ENCODE peak calls at places on chromosome 11, in four cellular contexts. One of them, this sample, is unnamed.

GRCh38 chr11:77883775-77884174 is 62.8 kb downstream of the AAMDC start:
- DNase-seq in T-helper 9 cell: no peak
- DNase-seq in EH: peak; percentile 25
- DNase-seq in stimulated activated naive CD4-positive, alpha-beta T cell treated with Interleukin-2 at 50 U/mL for 16 hours: no peak
- DNase-seq in this sample: no peak

GRCh38 chr11:3994030-3994640 is 100.5 kb upstream of the RRM1 start:
- DNase-seq in T-helper 9 cell: no peak
- DNase-seq in EH: peak; percentile 37
- DNase-seq in stimulated activated naive CD4-positive, alpha-beta T cell treated with Interleukin-2 at 50 U/mL for 16 hours: no peak
- DNase-seq in this sample: peak; percentile 69

GRCh38 chr11:76236092-76237026 is 30.1 kb upstream of the WNT11 start:
- DNase-seq in T-helper 9 cell: peak; percentile 17
- DNase-seq in EH: peak; percentile 70
- DNase-seq in stimulated activated naive CD4-positive, alpha-beta T cell treated with Interleukin-2 at 50 U/mL for 16 hours: peak; percentile 41
- DNase-seq in this sample: peak; percentile 19

GRCh38 chr11:30917859-30918478 is 331.8 kb upstream of the MPPED2 start:
- DNase-seq in T-helper 9 cell: no peak
- DNase-seq in EH: peak; percentile 44
- DNase-seq in stimulated activated naive CD4-positive, alpha-beta T cell treated with Interleukin-2 at 50 U/mL for 16 hours: no peak
- DNase-seq in this sample: peak; percentile 43

GRCh38 chr11:130218501-130218900 is 58.9 kb downstream of the ST14 start:
- DNase-seq in T-helper 9 cell: no peak
- DNase-seq in EH: no peak
- DNase-seq in stimulated activated naive CD4-positive, alpha-beta T cell treated with Interleukin-2 at 50 U/mL for 16 hours: no peak
- DNase-seq in this sample: no peak

GRCh38 chr11:13480198-13480597 is 15.6 kb downstream of the PTH start:
- DNase-seq in T-helper 9 cell: no peak
- DNase-seq in EH: no peak
- DNase-seq in stimulated activated naive CD4-positive, alpha-beta T cell treated with Interleukin-2 at 50 U/mL for 16 hours: no peak
- DNase-seq in this sample: no peak

GRCh38 chr11:116558504-116559252 is 214.1 kb downstream of the BUD13 start:
- DNase-seq in T-helper 9 cell: no peak
- DNase-seq in EH: peak; percentile 79
- DNase-seq in stimulated activated naive CD4-positive, alpha-beta T cell treated with Interleukin-2 at 50 U/mL for 16 hours: no peak
- DNase-seq in this sample: no peak

GRCh38 chr11:105000167-105000566 is 22.8 kb downstream of the CASP5 start:
- DNase-seq in T-helper 9 cell: no peak
- DNase-seq in EH: peak; percentile 29
- DNase-seq in stimulated activated naive CD4-positive, alpha-beta T cell treated with Interleukin-2 at 50 U/mL for 16 hours: no peak
- DNase-seq in this sample: no peak

GRCh38 chr11:74070713-74071506 is 62.0 kb upstream of the UCP3 start:
- DNase-seq in T-helper 9 cell: no peak
- DNase-seq in EH: peak; percentile 67
- DNase-seq in stimulated activated naive CD4-positive, alpha-beta T cell treated with Interleukin-2 at 50 U/mL for 16 hours: no peak
- DNase-seq in this sample: peak; percentile 23

GRCh38 chr11:102791271-102792036 is 6.5 kb downstream of the MMP1 start:
- DNase-seq in T-helper 9 cell: no peak
- DNase-seq in EH: peak; percentile 18
- DNase-seq in stimulated activated naive CD4-positive, alpha-beta T cell treated with Interleukin-2 at 50 U/mL for 16 hours: no peak
- DNase-seq in this sample: peak; percentile 84

GRCh38 chr11:20933958-20934357 is 264.6 kb downstream of the NELL1 start:
- DNase-seq in T-helper 9 cell: no peak
- DNase-seq in EH: no peak
- DNase-seq in stimulated activated naive CD4-positive, alpha-beta T cell treated with Interleukin-2 at 50 U/mL for 16 hours: no peak
- DNase-seq in this sample: no peak

GRCh38 chr11:86152006-86152862 is 83.3 kb upstream of the PICALM start:
- DNase-seq in T-helper 9 cell: no peak
- DNase-seq in EH: peak; percentile 86
- DNase-seq in stimulated activated naive CD4-positive, alpha-beta T cell treated with Interleukin-2 at 50 U/mL for 16 hours: no peak
- DNase-seq in this sample: peak; percentile 96

This sample was measured in renal cortical epithelial cell.